ENCODE peak calls at places on chromosomes 5 and 9, in ten cellular contexts. S, I, G, F, B, Q, H, K, J and T are unnamed samples.

GRCh38 chr9:98774746-98775145 is 21.6 kb downstream of the ANKS6 start:
- DNase-seq in S (no peak), I (no peak), G (no peak), F (no peak), B (no peak), Q (no peak), H (no peak), K (no peak), J (peak; percentile 58), T (no peak)

GRCh38 chr5:104533498-104533897 is 970.9 kb upstream of the NUDT12 start:
- DNase-seq in S (no peak), I (no peak), G (no peak), F (no peak), B (no peak), Q (no peak), H (no peak), K (no peak), J (no peak), T (no peak)

GRCh38 chr9:75108571-75108970 is 20.3 kb downstream of the OSTF1 start:
- DNase-seq in S (peak; percentile 49), I (no peak), G (no peak), F (no peak), B (peak; percentile 56), Q (peak; percentile 80), H (no peak), K (no peak), J (no peak), T (no peak)

GRCh38 chr9:27468450-27469110 is 55.5 kb upstream of the IFNK start:
- DNase-seq in S (no peak), I (no peak), G (no peak), F (no peak), B (no peak), Q (no peak), H (no peak), K (no peak), J (no peak), T (no peak)

GRCh38 chr5:116724971-116725370 is 150.3 kb upstream of the SEMA6A start:
- DNase-seq in S (no peak), I (no peak), G (no peak), F (no peak), B (no peak), Q (no peak), H (no peak), K (no peak), J (no peak), T (no peak)

GRCh38 chr9:123735376-123735775 is 194.6 kb downstream of the DENND1A start:
- DNase-seq in S (no peak), I (no peak), G (no peak), F (no peak), B (no peak), Q (no peak), H (no peak), K (no peak), J (no peak), T (no peak)

GRCh38 chr9:135920256-135920930 is 13.0 kb upstream of the CAMSAP1 start:
- DNase-seq in S (no peak), I (no peak), G (no peak), F (no peak), B (no peak), Q (no peak), H (no peak), K (no peak), J (no peak), T (no peak)

GRCh38 chr5:35853652-35854051 is 3.0 kb upstream of the IL7R start:
- DNase-seq in S (no peak), I (no peak), G (peak; percentile 55), F (no peak), B (peak; percentile 56), Q (no peak), H (no peak), K (no peak), J (no peak), T (no peak)

GRCh38 chr5:161966544-161966943 is 101.0 kb upstream of the GABRG2 start:
- DNase-seq in S (no peak), I (no peak), G (no peak), F (no peak), B (no peak), Q (no peak), H (peak; percentile 27), K (peak; percentile 14), J (no peak), T (no peak)

GRCh38 chr5:77748160-77748559 is 28.0 kb downstream of the TBCA start:
- DNase-seq in S (no peak), I (no peak), G (no peak), F (no peak), B (no peak), Q (no peak), H (no peak), K (no peak), J (no peak), T (no peak)

GRCh38 chr5:135308752-135309151 is 90.3 kb downstream of the MACROH2A1 start:
- DNase-seq in S (no peak), I (no peak), G (no peak), F (no peak), B (no peak), Q (no peak), H (no peak), K (no peak), J (no peak), T (no peak)

GRCh38 chr5:141636106-141636412 is 590 bp downstream of the HDAC3 start:
- DNase-seq in S (no peak), I (no peak), G (no peak), F (no peak), B (no peak), Q (no peak), H (no peak), K (no peak), J (no peak), T (no peak)

GRCh38 chr5:38555354-38556114 is 912 bp downstream of the LIFR start:
- DNase-seq in S (no peak), I (no peak), G (no peak), F (no peak), B (no peak), Q (peak; percentile 23), H (no peak), K (no peak), J (no peak), T (no peak)

GRCh38 chr9:8858250-8859161 is 1058.9 kb upstream of the DMAC1 start:
- DNase-seq in S (no peak), I (no peak), G (no peak), F (no peak), B (no peak), Q (no peak), H (no peak), K (no peak), J (no peak), T (peak; percentile 56)

GRCh38 chr5:131381011-131381410 is 117.2 kb downstream of the CDC42SE2 start:
- DNase-seq in S (no peak), I (no peak), G (no peak), F (no peak), B (no peak), Q (no peak), H (peak; percentile 12), K (no peak), J (no peak), T (no peak)

GRCh38 chr5:131379723-131380122 is 115.9 kb downstream of the CDC42SE2 start:
- DNase-seq in S (no peak), I (peak; percentile 42), G (peak; percentile 37), F (no peak), B (no peak), Q (peak; percentile 95), H (peak; percentile 58), K (peak; percentile 14), J (peak; percentile 27), T (no peak)

GRCh38 chr5:131384181-131384580 is 120.3 kb downstream of the CDC42SE2 start:
- DNase-seq in S (no peak), I (no peak), G (no peak), F (no peak), B (no peak), Q (no peak), H (no peak), K (no peak), J (no peak), T (no peak)

GRCh38 chr5:131382407-131383395 is 118.8 kb downstream of the CDC42SE2 start:
- DNase-seq in S (no peak), I (peak; percentile 58), G (peak; percentile 29), F (no peak), B (no peak), Q (peak; percentile 47), H (peak; percentile 83), K (peak; percentile 11), J (peak; percentile 70), T (no peak)

GRCh38 chr5:131381792-131382191 is 117.9 kb downstream of the CDC42SE2 start:
- DNase-seq in S (no peak), I (no peak), G (no peak), F (no peak), B (no peak), Q (no peak), H (no peak), K (no peak), J (no peak), T (no peak)
- H3K4me1 ChIP-seq in S (peaks cover 72% of the 10 kb centered on the region), I (peaks cover 65% of the 10 kb centered on the region), G (peaks cover 88% of the 10 kb centered on the region), F (no peaks in the 10 kb centered on the region), B (no peaks in the 10 kb centered on the region), Q (peaks cover 42% of the 10 kb centered on the region), H (peaks cover 44% of the 10 kb centered on the region), K (peaks cover 37% of the 10 kb centered on the region), J (peaks cover 49% of the 10 kb centered on the region), T (peaks cover 36% of the 10 kb centered on the region)

DNA sequence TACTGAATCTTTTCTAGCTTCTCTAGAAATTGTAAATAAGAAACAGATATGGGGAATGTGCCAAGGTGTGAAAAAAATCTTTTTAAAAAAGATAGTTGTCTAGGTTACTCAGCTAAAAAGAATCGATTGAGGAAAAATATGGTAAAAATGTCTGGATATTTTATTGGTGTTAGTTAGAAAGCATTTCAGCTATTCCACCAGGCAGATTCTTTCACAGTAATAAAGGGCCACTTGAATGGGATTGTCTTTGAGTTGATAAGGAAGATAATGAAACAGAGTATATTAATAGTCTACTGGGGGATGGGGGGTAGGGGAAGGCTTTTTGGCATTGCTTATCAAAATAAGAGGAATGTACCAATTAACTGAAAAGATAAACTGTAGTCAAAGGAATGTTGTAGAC is 51.9 kb downstream of the SLIT3 start:
- DNase-seq in S (no peak), I (no peak), G (no peak), F (no peak), B (no peak), Q (no peak), H (no peak), K (no peak), J (no peak), T (no peak)
- H3K4me3 ChIP-seq in S (no peak overlapping the region), I (no peak overlapping the region), G (no peak overlapping the region), F (no peak overlapping the region), B (no peak overlapping the region), Q (no peak overlapping the region), H (no peak overlapping the region), K (no peak overlapping the region), J (no peak overlapping the region), T (no peak overlapping the region)

GRCh38 chr5:1462358-1462757 is 17.1 kb upstream of the SLC6A3 start:
- DNase-seq in S (no peak), I (no peak), G (no peak), F (no peak), B (peak; percentile 19), Q (no peak), H (no peak), K (no peak), J (no peak), T (no peak)
- TF ChIP-seq CTCF in S (no peak), I (no peak), G (no peak), F (no peak), B (no peak), Q (no peak), H (no peak), K (no peak), J (no peak), T (no peak)

DNA sequence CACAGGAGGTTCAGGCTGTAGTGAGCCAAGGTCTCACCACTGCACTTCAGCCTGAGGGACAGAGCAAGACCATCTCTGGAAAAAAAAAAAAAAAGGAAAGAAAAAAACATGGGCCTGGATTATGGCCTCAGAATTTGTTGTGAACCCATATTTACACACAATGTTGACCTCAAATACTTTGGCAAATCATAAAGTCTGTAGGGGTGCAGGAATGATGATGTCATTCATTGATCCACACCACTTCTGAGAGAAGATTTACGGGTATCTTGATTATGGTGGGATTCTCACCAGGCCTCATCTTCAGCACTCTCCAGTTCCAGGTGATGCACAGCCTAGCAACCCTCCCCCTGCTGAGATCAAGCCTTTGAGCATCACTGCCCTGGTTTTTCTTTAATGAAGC is 156.9 kb downstream of the CDH6 start:
- DNase-seq in S (no peak), I (no peak), G (no peak), F (no peak), B (no peak), Q (no peak), H (no peak), K (no peak), J (no peak), T (no peak)
- H3K4me1 ChIP-seq in S (no peaks in the 10 kb centered on the region), I (no peaks in the 10 kb centered on the region), G (no peaks in the 10 kb centered on the region), F (no peaks in the 10 kb centered on the region), B (no peaks in the 10 kb centered on the region), Q (no peaks in the 10 kb centered on the region), H (peaks cover 9% of the 10 kb centered on the region), K (no peaks in the 10 kb centered on the region), J (no peaks in the 10 kb centered on the region), T (no peaks in the 10 kb centered on the region)